ENCODE peak calls at places on chromosome 14, in six cellular contexts. H, Z, O, I, B and Q are unnamed samples.

GRCh38 chr14:24398943-24399801 is at the start of gene NYNRIN:
- DNase-seq in B (peak), I (peak), H (no peak), O (peak), Z (no peak), Q (peak)

GRCh38 chr14:59244581-59244980 is 56.1 kb downstream of the DAAM1 start:
- DNase-seq in B (no peak), I (no peak), O (no peak), Z (no peak), H (no peak), Q (no peak)

GRCh38 chr14:39841088-39841487 is 408.9 kb upstream of the FBXO33 start:
- DNase-seq in Z (no peak), B (no peak), I (no peak), H (no peak), O (no peak), Q (peak)

GRCh38 chr14:27528328-27528727 is 930.5 kb upstream of the NOVA1 start:
- DNase-seq in B (peak), I (no peak), H (no peak), Z (no peak), O (peak), Q (peak)

GRCh38 chr14:70872678-70873020 is 34.6 kb upstream of the PCNX1 start:
- DNase-seq in B (no peak), Z (no peak), H (no peak), I (no peak), O (no peak), Q (no peak)

GRCh38 chr14:26621366-26621765 is 23.5 kb upstream of the NOVA1 start:
- DNase-seq in I (no peak), O (no peak), B (no peak), Z (no peak), H (no peak), Q (peak)

GRCh38 chr14:31834616-31835015 is 242.5 kb upstream of the ARHGAP5 start:
- DNase-seq in Z (no peak), I (no peak), B (no peak), O (peak), H (no peak), Q (peak)

GRCh38 chr14:74425525-74426201 is 347 bp downstream of the SYNDIG1L start:
- DNase-seq in O (peak), H (peak), B (peak), I (peak), Z (no peak), Q (no peak)

GRCh38 chr14:38824691-38825090 is 278.3 kb downstream of the SEC23A start:
- DNase-seq in Z (peak), H (no peak), O (peak), B (no peak), I (no peak), Q (no peak)

GRCh38 chr14:101178184-101179072 is 274.9 kb upstream of the RTL1 start:
- DNase-seq in I (no peak), O (no peak), B (no peak), Z (no peak), H (no peak), Q (no peak)

GRCh38 chr14:30345511-30345910 is 213.4 kb upstream of the G2E3 start:
- DNase-seq in O (no peak), I (no peak), H (no peak), Z (no peak), B (no peak), Q (no peak)

GRCh38 chr14:54687750-54688119 is 120.8 kb downstream of the SAMD4A start:
- DNase-seq in Z (no peak), I (no peak), B (no peak), O (no peak), H (no peak), Q (no peak)

GRCh38 chr14:49915085-49915484 is 22.2 kb downstream of the ARF6 start:
- DNase-seq in Z (no peak), B (no peak), O (no peak), I (no peak), H (no peak), Q (no peak)

GRCh38 chr14:30779210-30779609 is 95.1 kb upstream of the COCH start:
- DNase-seq in I (no peak), H (no peak), Z (peak), B (no peak), O (peak), Q (peak)